ENCODE peak calls at places on chromosomes 13 and 19, in ten cellular contexts. A, V, N, O, T, X, G, J, W and P are unnamed samples.
A peak's percentile ranks its signal among the peaks of the same experiment; 100 is the strongest.

GRCh38 chr13:113209336-113209879 is at the start of gene CUL4A:
- DNase-seq in T (no peak), O (peak; percentile 45), W (peak; percentile 53), J (peak; percentile 83), V (peak; percentile 76), X (peak; percentile 56), G (peak; percentile 78), A (peak; percentile 74), N (peak; percentile 82), P (peak; percentile 87)

GRCh38 chr19:58498316-58499020 is 13.3 kb downstream of the SLC27A5 start:
- DNase-seq in W (no peak), V (no peak), A (no peak), X (no peak), J (peak; percentile 72), O (no peak), G (no peak), N (no peak), T (no peak), P (no peak)

GRCh38 chr19:20926796-20927195 is 3.7 kb downstream of the ZNF85 start:
- DNase-seq in G (no peak), O (no peak), T (no peak), J (no peak), N (no peak), W (no peak), V (no peak), A (no peak), X (no peak), P (no peak)

GRCh38 chr13:66513728-66514127 is 716.4 kb downstream of the PCDH9 start:
- DNase-seq in G (no peak), A (no peak), V (no peak), N (no peak), W (no peak), J (no peak), X (no peak), T (no peak), O (no peak), P (no peak)

GRCh38 chr13:40680659-40681323 is 14.3 kb upstream of the FOXO1 start:
- DNase-seq in O (no peak), T (no peak), G (no peak), N (no peak), J (no peak), V (no peak), A (no peak), W (no peak), X (no peak), P (peak; percentile 50)

GRCh38 chr13:48192536-48192935 is 40.5 kb upstream of the ITM2B start:
- DNase-seq in G (no peak), X (no peak), W (no peak), A (no peak), J (no peak), V (no peak), T (peak; percentile 77), N (no peak), O (no peak), P (no peak)

GRCh38 chr13:63092461-63092860 is 1676.8 kb upstream of the PCDH20 start:
- DNase-seq in T (no peak), G (no peak), O (no peak), J (no peak), X (no peak), N (no peak), A (no peak), W (no peak), V (no peak), P (no peak)

GRCh38 chr19:29404015-29404414 is 121.8 kb upstream of the VSTM2B start:
- DNase-seq in G (no peak), V (no peak), T (no peak), N (no peak), W (no peak), O (no peak), J (no peak), A (no peak), X (no peak), P (no peak)

GRCh38 chr13:59447846-59448620 is 715.7 kb downstream of the DIAPH3 start:
- DNase-seq in G (no peak), A (no peak), T (no peak), X (no peak), V (no peak), W (no peak), N (no peak), O (no peak), J (no peak), P (peak; percentile 63)

GRCh38 chr13:40271511-40271910 is 394.9 kb downstream of the FOXO1 start:
- DNase-seq in J (no peak), W (no peak), V (no peak), X (no peak), O (no peak), G (no peak), T (no peak), N (peak; percentile 12), A (no peak), P (no peak)

GRCh38 chr13:50991624-50992610 is 82.3 kb downstream of the RNASEH2B start:
- DNase-seq in A (no peak), X (no peak), N (no peak), V (no peak), T (peak; percentile 71), J (no peak), O (no peak), G (peak; percentile 82), W (no peak), P (no peak)